ENCODE peak calls at places on chromosomes 4 and X, in six cellular contexts. L is activated CD8-positive, alpha-beta memory T cell treated with anti-CD3 and anti-CD28 coated beads, Interleukin-2, amount 10 ng/mL, durations not matched to agents 7 days and 5 days; I is gastrocnemius medialis; S is activated T-helper 17 cell treated with anti-CD3 and anti-CD28 coated beads, Interleukin-2, amount 50 U/mL, for 72 hours; F is PC-3; M is activated T-cell treated with anti-CD3 and anti-CD28 coated beads, Interleukin-2, amount 50 U/mL, for 72 hours. W is an unnamed sample.

GRCh38 chrX:123740006-123740405 is 7.2 kb upstream of the THOC2 start:
- ATAC-seq in L (no peak), I (no peak), S (no peak), F (peak), M (no peak), W (no peak)

GRCh38 chr4:163568835-163569234 is 74.3 kb downstream of the TMA16 start:
- ATAC-seq in L (no peak), I (no peak), S (no peak), F (no peak), M (no peak), W (no peak)

GRCh38 chr4:55793479-55793878 is 26.1 kb upstream of the EXOC1L start:
- ATAC-seq in L (no peak), I (no peak), S (no peak), F (no peak), M (no peak), W (no peak)

GRCh38 chrX:96846841-96847240 is 36.9 kb upstream of the RPA4 start:
- ATAC-seq in L (no peak), I (no peak), S (no peak), F (no peak), M (no peak), W (no peak)

GRCh38 chrX:107454302-107454701 is 4.8 kb downstream of the FRMPD3 start:
- ATAC-seq in L (peak), I (no peak), S (peak), F (peak), M (peak), W (no peak)

GRCh38 chr4:11489449-11490083 is 60.9 kb upstream of the HS3ST1 start:
- ATAC-seq in L (no peak), I (no peak), S (peak), F (no peak), M (peak), W (peak)

GRCh38 chrX:19747672-19748610 is 139.5 kb downstream of the SH3KBP1 start:
- ATAC-seq in L (peak), I (no peak), S (peak), F (no peak), M (peak), W (no peak)

GRCh38 chr4:112751447-112751846 is 114.5 kb downstream of the LARP7 start:
- ATAC-seq in L (no peak), I (no peak), S (no peak), F (no peak), M (no peak), W (no peak)

GRCh38 chrX:45803383-45803921 is 602.8 kb upstream of the DIPK2B start:
- ATAC-seq in L (peak), I (no peak), S (peak), F (peak), M (peak), W (no peak)

GRCh38 chr4:146059865-146060264 is 115.7 kb upstream of the LSM6 start:
- ATAC-seq in L (no peak), I (no peak), S (no peak), F (no peak), M (no peak), W (no peak)

GRCh38 chr4:25310825-25311210 is 1.8 kb upstream of the ZCCHC4 start:
- ATAC-seq in L (no peak), I (no peak), S (no peak), F (no peak), M (no peak), W (no peak)

GRCh38 chrX:72158773-72159172 is 22.8 kb upstream of the PIN4 start:
- ATAC-seq in L (no peak), I (no peak), S (no peak), F (no peak), M (no peak), W (no peak)

GRCh38 chr4:99413160-99413559 is 22.0 kb downstream of the ADH7 start:
- ATAC-seq in L (no peak), I (no peak), S (no peak), F (no peak), M (no peak), W (no peak)

GRCh38 chr4:6658204-6658585 is 17.7 kb downstream of the MRFAP1 start:
- ATAC-seq in L (no peak), I (peak), S (peak), F (no peak), M (no peak), W (peak)

GRCh38 chr4:25031077-25031606 is 396 bp upstream of the LGI2 start:
- ATAC-seq in L (no peak), I (no peak), S (no peak), F (peak), M (no peak), W (peak)

GRCh38 chr4:118783887-118784286 is 52.0 kb downstream of the SEC24D start:
- ATAC-seq in L (no peak), I (no peak), S (no peak), F (no peak), M (no peak), W (no peak)

GRCh38 chrX:33194289-33194688 is 17.1 kb downstream of the DMD start:
- ATAC-seq in L (no peak), I (no peak), S (no peak), F (no peak), M (no peak), W (no peak)

GRCh38 chrX:140967036-140967435 is 35.4 kb upstream of the SPANXB1 start:
- ATAC-seq in L (no peak), I (no peak), S (no peak), F (no peak), M (no peak), W (no peak)

GRCh38 chr4:25795566-25796454 is 67.0 kb downstream of the SEL1L3 start:
- ATAC-seq in L (no peak), I (no peak), S (no peak), F (peak), M (no peak), W (no peak)

GRCh38 chr4:25950476-25951389 is 36.7 kb downstream of the SMIM20 start:
- ATAC-seq in L (no peak), I (no peak), S (no peak), F (no peak), M (no peak), W (no peak)

GRCh38 chrX:23822397-23822796 is 39.4 kb downstream of the SAT1 start:
- ATAC-seq in L (no peak), I (no peak), S (no peak), F (peak), M (no peak), W (no peak)

GRCh38 chr4:125316391-125316780 is 1.6 kb downstream of the FAT4 start:
- ATAC-seq in L (no peak), I (no peak), S (no peak), F (peak), M (no peak), W (no peak)

GRCh38 chr4:153156263-153156662 is 48.0 kb upstream of the TRIM2 start:
- ATAC-seq in L (no peak), I (no peak), S (no peak), F (no peak), M (no peak), W (no peak)

GRCh38 chr4:23374280-23374679 is 515.6 kb downstream of the PPARGC1A start:
- ATAC-seq in L (no peak), I (peak), S (no peak), F (no peak), M (no peak), W (no peak)

GRCh38 chrX:72141372-72142004 is 9.8 kb upstream of the RTL5 start:
- ATAC-seq in L (no peak), I (no peak), S (peak), F (peak), M (peak), W (no peak)

GRCh38 chr4:141352775-141353544 is 132.3 kb downstream of the ZNF330 start:
- ATAC-seq in L (no peak), I (no peak), S (no peak), F (no peak), M (no peak), W (no peak)

GRCh38 chr4:186904104-186904503 is 180.4 kb upstream of the FAT1 start:
- ATAC-seq in L (no peak), I (peak), S (no peak), F (peak), M (no peak), W (peak)

GRCh38 chrX:120401301-120401700 is 39.4 kb downstream of the ATP1B4 start:
- ATAC-seq in L (no peak), I (no peak), S (no peak), F (no peak), M (no peak), W (no peak)

GRCh38 chr4:83022724-83023427 is 12.1 kb upstream of the COPS4 start:
- ATAC-seq in L (no peak), I (no peak), S (no peak), F (no peak), M (no peak), W (no peak)

GRCh38 chrX:70172964-70173363 is 4.3 kb upstream of the DGAT2L6 start:
- ATAC-seq in L (no peak), I (no peak), S (no peak), F (no peak), M (no peak), W (no peak)

GRCh38 chr4:122702939-122703338 is 29.6 kb upstream of the BBS12 start:
- ATAC-seq in L (no peak), I (no peak), S (no peak), F (no peak), M (no peak), W (no peak)

W was measured in gastroesophageal sphincter.